ENCODE peak calls at places on chromosomes 16 and 17, in four cellular contexts. L, U, Y and M are unnamed samples.

GRCh38 chr16:4376126-4376819 is 4.6 kb downstream of the VASN start:
- DNase-seq in L (peak), U (no peak), Y (no peak), M (no peak)

GRCh38 chr17:73007447-73007846 is 85.0 kb downstream of the SLC39A11 start:
- DNase-seq in L (no peak), U (no peak), Y (no peak), M (no peak)

GRCh38 chr16:86516618-86517003 is 6.3 kb downstream of the FOXF1 start:
- DNase-seq in L (no peak), U (no peak), Y (no peak), M (no peak)

GRCh38 chr16:21560462-21560861 is 38.9 kb upstream of the METTL9 start:
- DNase-seq in L (no peak), U (no peak), Y (no peak), M (no peak)

GRCh38 chr17:2693561-2694380 is 17.8 kb downstream of the CLUH start:
- DNase-seq in L (no peak), U (no peak), Y (no peak), M (no peak)

GRCh38 chr16:30715777-30716445 is 16.9 kb downstream of the SRCAP start:
- DNase-seq in L (no peak), U (no peak), Y (no peak), M (no peak)

GRCh38 chr17:42017866-42018200 is 594 bp upstream of the DNAJC7 start:
- DNase-seq in L (no peak), U (no peak), Y (peak), M (peak)

GRCh38 chr17:72407336-72408121 is 286.7 kb downstream of the SOX9 start:
- DNase-seq in L (no peak), U (peak), Y (no peak), M (no peak)

GRCh38 chr16:75087040-75087979 is 29.3 kb downstream of the LDHD start:
- DNase-seq in L (no peak), U (no peak), Y (peak), M (peak)

GRCh38 chr17:63773272-63774140 is at the start of gene CCDC47:
- DNase-seq in L (peak), U (peak), Y (peak), M (peak)

GRCh38 chr16:86604436-86605220 is 26.3 kb downstream of the FOXL1 start:
- DNase-seq in L (no peak), U (no peak), Y (no peak), M (no peak)

DNA sequence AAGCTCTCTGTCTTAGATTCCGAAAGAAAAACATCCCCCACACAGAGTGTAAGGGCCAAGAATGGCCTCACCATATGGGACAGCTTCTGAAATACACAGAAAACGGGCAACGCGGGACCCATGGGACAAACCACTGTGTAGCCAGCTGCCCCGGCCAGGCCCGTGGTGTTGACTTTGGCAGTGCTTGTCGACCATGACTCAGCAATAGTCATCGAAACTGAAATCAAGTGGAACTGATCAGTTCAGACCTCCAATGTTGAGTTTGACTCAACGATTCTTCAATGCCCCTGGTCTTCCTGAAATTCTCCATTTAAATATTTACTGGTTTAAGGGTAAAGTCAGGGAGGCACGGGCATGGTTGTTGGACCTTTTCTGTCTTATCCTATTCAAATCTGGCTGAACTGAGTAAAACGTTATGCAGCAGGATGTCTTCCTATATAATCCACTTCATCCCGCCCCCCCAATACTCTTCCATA is 27.5 kb downstream of the ZFHX3 start:
- DNase-seq in L (no peak), U (peak), Y (peak), M (peak)
- TF ChIP-seq HMGXB4 in L (no peak), U (no peak), Y (no peak), M (no peak)

DNA sequence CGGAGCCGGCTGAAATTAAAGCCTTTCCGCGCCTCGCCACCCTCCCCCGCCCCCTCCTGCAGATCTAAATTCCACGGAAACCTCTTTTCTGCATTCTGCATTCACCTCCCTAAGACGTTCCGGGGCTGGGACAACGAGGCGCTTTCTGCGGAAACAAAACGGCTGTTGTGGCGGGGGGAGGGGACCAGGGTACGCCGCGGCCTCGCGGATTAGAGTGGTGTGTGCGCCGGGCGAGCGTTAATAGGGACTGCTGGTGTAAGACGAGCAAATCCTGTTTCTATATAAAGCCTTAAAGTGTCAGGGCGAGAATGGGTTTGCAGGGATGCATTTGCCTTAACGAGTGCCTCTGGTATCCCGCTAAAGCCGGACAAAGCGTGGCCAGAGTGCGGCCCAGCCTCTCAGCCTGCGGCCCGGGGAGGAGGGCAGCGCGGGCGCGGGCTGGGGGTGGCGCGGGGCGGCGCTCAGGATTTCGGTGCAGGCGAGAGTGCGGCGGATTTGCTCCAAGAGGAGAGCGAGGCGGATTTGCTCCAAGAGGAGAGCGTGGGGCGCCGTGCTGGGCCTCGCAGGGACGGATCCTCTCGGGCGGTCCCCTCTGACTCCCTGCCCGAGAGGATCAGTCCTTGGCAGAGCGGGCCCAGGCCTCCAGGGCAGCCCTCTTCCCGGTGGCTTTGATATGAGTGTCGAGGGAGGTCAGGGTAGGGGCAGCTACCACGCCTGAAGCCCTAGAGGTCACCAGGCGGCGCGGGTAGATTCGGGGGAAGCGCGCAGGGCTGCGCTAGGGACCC is 5.1 kb downstream of the BAHCC1 start:
- DNase-seq in L (peak), U (peak), Y (no peak), M (peak)
- TF ChIP-seq HMGXB4 in L (no peak), U (no peak), Y (no peak), M (no peak)

DNA sequence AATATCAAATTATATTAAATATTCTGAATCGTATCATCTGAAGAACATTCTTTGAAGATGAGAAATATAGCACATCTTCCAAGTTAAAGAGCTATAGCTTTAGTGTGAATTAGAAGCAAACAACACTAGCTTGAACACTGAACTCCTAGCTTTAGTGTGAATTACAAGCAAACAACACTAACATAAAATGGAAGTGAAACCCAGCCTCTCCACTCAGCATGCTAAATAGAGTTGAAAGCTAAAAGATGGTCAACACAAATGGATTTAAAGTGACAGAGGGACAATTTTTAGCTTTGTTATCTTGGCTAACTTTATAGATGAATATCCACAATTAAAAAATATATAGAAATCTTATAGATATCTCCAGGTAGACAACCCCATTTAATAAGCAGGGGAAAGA is 4.5 kb upstream of the KIF2B start:
- DNase-seq in L (no peak), U (no peak), Y (no peak), M (no peak)
- TF ChIP-seq HMGXB4 in L (no peak), U (no peak), Y (no peak), M (no peak)

GRCh38 chr16:66220766-66221165 is 145.7 kb upstream of the CDH5 start:
- DNase-seq in L (no peak), U (no peak), Y (no peak), M (no peak)
- TF ChIP-seq HMGXB4 in L (no peak), U (no peak), Y (no peak), M (no peak)

DNA sequence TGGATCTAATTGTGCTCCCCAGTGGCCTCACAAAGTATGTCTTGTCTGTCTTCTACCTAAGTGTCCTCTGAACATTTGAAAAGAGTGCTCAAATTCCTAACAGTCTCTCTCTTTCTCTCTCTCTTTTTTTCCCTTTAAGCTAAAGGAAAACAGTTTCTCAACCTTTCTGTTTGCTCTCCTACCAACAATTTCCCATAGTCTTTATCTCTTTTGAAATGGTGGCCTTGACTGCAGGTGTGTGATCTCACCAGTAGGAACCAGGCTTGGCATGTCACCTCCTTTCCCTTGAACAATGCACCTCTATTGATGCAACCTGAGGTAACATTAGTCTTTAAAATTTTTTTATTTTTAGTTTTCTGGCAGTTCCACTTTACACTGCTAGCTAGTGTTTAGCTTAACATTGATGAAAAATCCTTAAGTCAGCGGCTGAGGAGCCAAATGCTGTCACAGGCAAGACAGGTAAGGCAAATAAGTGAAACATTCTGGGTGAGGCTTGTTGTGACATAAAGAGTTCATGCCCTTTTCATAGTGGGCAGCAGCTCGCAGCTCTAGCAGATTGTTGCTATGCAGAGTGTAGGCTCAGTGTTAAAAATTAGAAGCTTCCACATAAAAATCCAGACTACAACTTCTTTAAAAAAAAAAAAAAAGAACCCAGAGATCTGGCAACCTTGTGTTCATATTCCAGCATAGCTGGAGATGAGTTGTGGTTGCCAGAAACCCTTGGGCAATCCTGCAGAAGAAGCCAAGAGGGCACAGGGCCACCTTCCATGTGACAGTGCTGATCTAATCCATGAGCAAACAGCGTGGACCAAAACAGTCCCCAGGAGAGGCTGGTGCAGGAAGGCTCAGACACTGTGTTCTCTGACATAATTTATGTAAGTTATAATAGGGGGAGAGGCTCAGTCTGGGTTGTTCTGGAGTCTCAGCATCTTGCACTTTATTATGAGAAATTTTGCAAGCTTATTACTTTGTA is 273.6 kb downstream of the HAPSTR1 start:
- DNase-seq in L (no peak), U (no peak), Y (peak), M (no peak)
- TF ChIP-seq HMGXB4 in L (no peak), U (no peak), Y (no peak), M (no peak)

GRCh38 chr17:45298546-45299285 is 18.1 kb downstream of the MAP3K14 start:
- DNase-seq in L (no peak), U (no peak), Y (no peak), M (no peak)
- TF ChIP-seq HMGXB4 in L (no peak), U (no peak), Y (no peak), M (no peak)